ENCODE peak calls at places on chromosomes 13 and 19, in five cellular contexts. One of them, this sample, is unnamed.

GRCh38 chr19:18312021-18312534 is 10.8 kb downstream of the LSM4 start:
- DNase-seq in AG10803: no peak
- DNase-seq in NCI-H774: no peak
- DNase-seq in head of caudate nucleus: no peak
- DNase-seq in NCI-H510A treated with DMSO at 0.1 percent for 48 hours: no peak
- DNase-seq in this sample: no peak

GRCh38 chr19:35216833-35217707 is 11.5 kb downstream of the FAM187B start:
- DNase-seq in AG10803: no peak
- DNase-seq in NCI-H774: peak; percentile 11
- DNase-seq in head of caudate nucleus: peak; percentile 29
- DNase-seq in NCI-H510A treated with DMSO at 0.1 percent for 48 hours: no peak
- DNase-seq in this sample: no peak

GRCh38 chr13:44938854-44939253 is 50.4 kb downstream of the NUFIP1 start:
- DNase-seq in AG10803: no peak
- DNase-seq in NCI-H774: no peak
- DNase-seq in head of caudate nucleus: no peak
- DNase-seq in NCI-H510A treated with DMSO at 0.1 percent for 48 hours: no peak
- DNase-seq in this sample: no peak

GRCh38 chr19:19461671-19462622 is 53.4 kb downstream of the TSSK6 start:
- DNase-seq in AG10803: no peak
- DNase-seq in NCI-H774: no peak
- DNase-seq in head of caudate nucleus: no peak
- DNase-seq in NCI-H510A treated with DMSO at 0.1 percent for 48 hours: peak; percentile 96
- DNase-seq in this sample: peak; percentile 35

GRCh38 chr13:107422421-107422820 is 792.9 kb downstream of the LIG4 start:
- DNase-seq in AG10803: no peak
- DNase-seq in NCI-H774: no peak
- DNase-seq in head of caudate nucleus: no peak
- DNase-seq in NCI-H510A treated with DMSO at 0.1 percent for 48 hours: no peak
- DNase-seq in this sample: no peak

GRCh38 chr13:44768233-44768632 is 192.1 kb upstream of the TSC22D1 start:
- DNase-seq in AG10803: no peak
- DNase-seq in NCI-H774: no peak
- DNase-seq in head of caudate nucleus: no peak
- DNase-seq in NCI-H510A treated with DMSO at 0.1 percent for 48 hours: no peak
- DNase-seq in this sample: no peak

GRCh38 chr19:2122251-2122650 is 25.5 kb downstream of the IZUMO4 start:
- DNase-seq in AG10803: no peak
- DNase-seq in NCI-H774: no peak
- DNase-seq in head of caudate nucleus: no peak
- DNase-seq in NCI-H510A treated with DMSO at 0.1 percent for 48 hours: no peak
- DNase-seq in this sample: no peak

GRCh38 chr19:54465367-54466109 is 2.0 kb upstream of the LENG9 start:
- DNase-seq in AG10803: no peak
- DNase-seq in NCI-H774: no peak
- DNase-seq in head of caudate nucleus: no peak
- DNase-seq in NCI-H510A treated with DMSO at 0.1 percent for 48 hours: no peak
- DNase-seq in this sample: peak; percentile 82

GRCh38 chr13:98222081-98222554 is 45.0 kb upstream of the RNF113B start:
- DNase-seq in AG10803: peak; percentile 71
- DNase-seq in NCI-H774: no peak
- DNase-seq in head of caudate nucleus: no peak
- DNase-seq in NCI-H510A treated with DMSO at 0.1 percent for 48 hours: no peak
- DNase-seq in this sample: no peak